ENCODE peak calls at places on chromosomes 7 and 10, in nine cellular contexts. G is stimulated activated CD4-positive, alpha-beta T cell treated with anti-CD3 and anti-CD28 coated beads, Interleukin-4, amount 100 ng/mL, for 4 hours; L is stimulated activated CD8-positive, alpha-beta memory T cell treated with anti-CD3 and anti-CD28 coated beads, Interleukin-15, amount 100 ng/mL, for 4 hours; A is psoas muscle; P is neuronal stem cell; I is HCEC 1CT; D is activated naive CD4-positive, alpha-beta T cell; J is WTC11; Z is M059J. S is an unnamed sample.

GRCh38 chr10:103616705-103617361 is 123.3 kb downstream of the NEURL1 start:
- DNase-seq in P (no peak), G (no peak), A (peak), D (no peak), I (peak), L (no peak), Z (no peak), J (no peak), S (peak)

GRCh38 chr7:111424768-111425167 is 137.5 kb downstream of the IMMP2L start:
- DNase-seq in L (no peak), D (no peak), J (no peak), Z (peak), P (no peak), G (no peak), I (peak), A (no peak), S (peak)

GRCh38 chr10:66717221-66717981 is 208.4 kb upstream of the LRRTM3 start:
- DNase-seq in G (no peak), P (no peak), J (no peak), I (no peak), D (no peak), A (no peak), L (no peak), Z (no peak), S (no peak)

GRCh38 chr10:49035920-49036319 is 79.4 kb downstream of the VSTM4 start:
- DNase-seq in L (no peak), G (no peak), Z (no peak), P (no peak), A (no peak), I (no peak), J (no peak), D (no peak), S (no peak)

GRCh38 chr7:149599636-149600206 is 102.1 kb upstream of the ZNF746 start:
- DNase-seq in D (no peak), Z (no peak), I (no peak), L (no peak), J (no peak), G (no peak), P (no peak), A (no peak), S (no peak)

GRCh38 chr7:70154521-70155180 is 556.4 kb downstream of the AUTS2 start:
- DNase-seq in D (no peak), G (no peak), P (no peak), Z (no peak), A (no peak), L (no peak), I (no peak), J (no peak), S (no peak)

GRCh38 chr7:155356323-155357105 is 58.8 kb downstream of the INSIG1 start:
- DNase-seq in L (no peak), Z (peak), J (peak), D (no peak), A (peak), P (no peak), G (no peak), I (peak), S (no peak)

GRCh38 chr7:152674860-152675760 is 831 bp downstream of the XRCC2 start:
- DNase-seq in L (no peak), I (peak), Z (peak), G (no peak), J (no peak), D (no peak), P (no peak), A (no peak), S (no peak)

GRCh38 chr10:60572511-60573194 is 183.0 kb upstream of the ANK3 start:
- DNase-seq in L (no peak), I (no peak), J (peak), D (no peak), Z (peak), G (peak), P (peak), A (no peak), S (peak)

GRCh38 chr7:23618241-23618640 is 21.1 kb downstream of the CCDC126 start:
- DNase-seq in G (no peak), D (no peak), P (no peak), I (peak), A (no peak), J (no peak), Z (peak), L (no peak), S (no peak)

S was measured in non-pigmented ciliary epithelial cell.